ENCODE peak calls at places on chromosome 3, in six cellular contexts. E is IMR-90, F is mesendoderm, O is H9, A is H1, B is mesenchymal stem cell. H is an unnamed sample.

GRCh38 chr3:48275292-48276027 is 34.6 kb downstream of the ZNF589 start:
- DNase-seq in E (no peak), O (no peak), A (no peak), B (peak; percentile 9), F (no peak), H (no peak)

GRCh38 chr3:7978104-7978457 is 523.5 kb upstream of the LMCD1 start:
- DNase-seq in F (no peak), A (no peak), O (no peak), E (no peak), B (no peak), H (peak; percentile 64)

GRCh38 chr3:114649331-114649730 is 355.5 kb downstream of the TIGIT start:
- DNase-seq in A (no peak), E (peak; percentile 54), F (peak; percentile 44), O (no peak), B (peak; percentile 26), H (no peak)

GRCh38 chr3:20057612-20058180 is 17.4 kb downstream of the KAT2B start:
- DNase-seq in A (no peak), F (no peak), B (no peak), E (no peak), O (no peak), H (no peak)

GRCh38 chr3:187963677-187964385 is 190.1 kb upstream of the LPP start:
- DNase-seq in B (no peak), A (no peak), F (no peak), E (no peak), O (no peak), H (no peak)

GRCh38 chr3:107987036-107987557 is 103.7 kb downstream of the CD47 start:
- DNase-seq in O (no peak), B (peak; percentile 95), A (no peak), F (no peak), E (peak; percentile 98), H (no peak)

GRCh38 chr3:188349276-188349962 is 195.5 kb downstream of the LPP start:
- DNase-seq in A (no peak), B (peak; percentile 33), O (peak; percentile 55), F (peak; percentile 52), E (no peak), H (no peak)

GRCh38 chr3:184332370-184333090 is 4.9 kb upstream of the FAM131A start:
- DNase-seq in B (peak; percentile 89), O (no peak), E (peak; percentile 95), F (peak; percentile 71), A (no peak), H (no peak)

GRCh38 chr3:185361920-185362319 is 1.0 kb upstream of the MAP3K13 start:
- DNase-seq in F (no peak), A (no peak), B (peak; percentile 70), O (no peak), E (peak; percentile 51), H (no peak)

GRCh38 chr3:156551261-156551660 is 3.7 kb downstream of the SSR3 start:
- DNase-seq in F (peak; percentile 5), A (no peak), O (no peak), E (peak; percentile 69), B (peak; percentile 66), H (no peak)

GRCh38 chr3:47315069-47315647 is 32.4 kb downstream of the KLHL18 start:
- DNase-seq in A (no peak), F (peak; percentile 10), E (peak; percentile 7), B (peak; percentile 20), O (no peak), H (no peak)

GRCh38 chr3:97495896-97496295 is 268.7 kb upstream of the ARL6 start:
- DNase-seq in F (no peak), B (no peak), O (no peak), E (no peak), A (no peak), H (no peak)

GRCh38 chr3:39208463-39209055 is 16.2 kb upstream of the XIRP1 start:
- DNase-seq in F (peak; percentile 86), A (no peak), B (peak; percentile 66), O (peak; percentile 77), E (peak; percentile 56), H (peak; percentile 14)

GRCh38 chr3:69292185-69292584 is 93.7 kb downstream of the FRMD4B start:
- DNase-seq in E (no peak), F (peak; percentile 62), B (no peak), O (no peak), A (no peak), H (no peak)

GRCh38 chr3:139868773-139869172 is 66.2 kb upstream of the CLSTN2 start:
- DNase-seq in O (no peak), B (no peak), A (no peak), E (no peak), F (no peak), H (no peak)

GRCh38 chr3:52456169-52456799 is 880 bp downstream of the NISCH start:
- DNase-seq in F (peak; percentile 51), A (no peak), B (peak; percentile 47), O (peak; percentile 45), E (peak; percentile 20), H (no peak)
- H4K8ac ChIP-seq in F (no peak overlapping the region), A (peak overlapping the region; percentile 57), B (peak overlapping the region; percentile 70), O (no peak overlapping the region), E (peak overlapping the region; percentile 11), H (no peak overlapping the region)

GRCh38 chr3:196499807-196500524 is 3.6 kb downstream of the RNF168 start:
- DNase-seq in O (no peak), E (no peak), B (no peak), A (no peak), F (peak; percentile 27), H (no peak)

GRCh38 chr3:196501316-196502064 is 2.1 kb downstream of the RNF168 start:
- DNase-seq in A (no peak), E (peak; percentile 53), B (peak; percentile 71), F (peak; percentile 59), O (no peak), H (no peak)

GRCh38 chr3:196506687-196507086 is 3.1 kb upstream of the RNF168 start:
- DNase-seq in A (no peak), E (no peak), B (no peak), O (no peak), F (peak; percentile 18), H (no peak)

GRCh38 chr3:196502775-196503181 is 790 bp downstream of the RNF168 start:
- DNase-seq in B (peak; percentile 89), O (no peak), A (no peak), E (peak; percentile 92), F (no peak), H (peak; percentile 30)

DNA sequence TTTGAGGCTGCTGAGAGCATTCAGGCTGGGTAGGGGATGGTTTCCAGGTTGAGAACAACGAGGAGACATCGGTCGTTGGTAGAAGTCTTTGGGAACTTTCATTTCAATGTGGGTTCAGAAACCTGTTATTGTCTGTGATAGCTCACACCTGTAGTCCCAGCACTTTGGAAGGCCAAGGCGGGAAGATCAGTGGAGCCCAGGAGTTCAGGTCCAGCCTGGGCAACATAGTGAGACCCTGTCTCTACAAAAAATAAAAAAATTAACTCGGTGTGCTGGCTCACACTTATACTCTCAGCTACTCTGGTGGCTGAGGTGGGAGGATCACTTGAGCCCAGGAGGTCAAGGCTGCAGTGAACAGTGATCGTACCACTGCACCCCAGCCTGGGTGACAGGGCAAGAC is 988 bp upstream of the RNF168 start:
- DNase-seq in O (no peak), E (no peak), A (no peak), B (no peak), F (no peak), H (no peak)
- H3K4me2 ChIP-seq in O (no peak overlapping the region), E (no peak overlapping the region), A (peak overlapping the region; percentile 89), B (no peak overlapping the region), F (no peak overlapping the region), H (no peak overlapping the region)

DNA sequence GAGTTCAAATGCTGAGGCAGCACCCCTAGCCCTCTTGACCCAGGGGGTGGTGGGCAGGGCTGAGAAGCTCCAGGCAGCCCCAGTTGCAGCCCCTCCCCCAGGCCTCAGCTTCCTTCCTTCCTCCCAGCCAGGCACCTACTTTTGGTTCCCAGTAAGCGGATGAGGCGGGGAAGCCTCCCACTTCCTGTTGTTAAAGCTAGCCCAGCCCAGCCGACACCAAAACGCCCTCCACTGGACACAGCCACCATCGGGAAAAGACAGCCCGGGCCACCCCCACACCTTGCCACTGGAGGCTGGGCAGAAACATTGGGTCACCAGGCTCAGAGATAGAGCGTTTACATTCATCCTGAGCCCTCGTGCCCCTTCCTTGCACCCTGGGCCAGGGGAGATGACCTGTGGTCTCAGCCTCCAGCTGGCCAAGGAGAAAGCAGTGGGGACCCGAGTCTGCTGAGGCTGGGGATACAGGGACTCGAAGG is 3.5 kb downstream of the DUSP7 start:
- DNase-seq in F (peak; percentile 91), O (peak; percentile 87), B (peak; percentile 86), A (no peak), E (peak; percentile 77), H (no peak)
- H4K8ac ChIP-seq in F (no peak overlapping the region), O (no peak overlapping the region), B (peak overlapping the region; percentile 98), A (no peak overlapping the region), E (peak overlapping the region; percentile 88), H (no peak overlapping the region)

GRCh38 chr3:105860649-105861048 is 8.2 kb downstream of the CBLB start:
- DNase-seq in F (no peak), O (no peak), A (no peak), B (peak; percentile 33), E (no peak), H (no peak)
- H3K4me2 ChIP-seq in F (no peak overlapping the region), O (no peak overlapping the region), A (no peak overlapping the region), B (no peak overlapping the region), E (no peak overlapping the region), H (no peak overlapping the region)

DNA sequence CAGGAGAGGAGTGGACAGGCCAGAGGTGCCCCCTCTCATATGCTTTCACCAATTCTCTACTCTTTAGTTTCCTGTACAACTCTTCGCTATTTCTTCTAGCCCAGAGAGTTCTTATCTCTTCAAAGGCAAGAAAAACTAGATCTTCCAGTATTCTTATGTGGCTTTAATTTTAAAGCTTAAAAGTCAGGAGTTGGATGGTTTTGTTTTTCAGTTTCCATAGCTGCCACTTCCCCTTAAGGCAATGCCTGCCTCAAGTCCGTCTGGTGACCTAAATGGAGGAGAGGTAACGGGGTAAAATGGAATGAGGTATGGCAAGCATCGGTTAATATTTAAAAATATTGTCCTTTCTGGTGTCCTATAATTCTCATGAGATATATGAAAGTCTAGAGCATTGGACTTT is 11.4 kb upstream of the VGLL3 start:
- DNase-seq in B (no peak), F (no peak), A (no peak), O (no peak), E (no peak), H (no peak)
- H4K8ac ChIP-seq in B (no peak overlapping the region), F (no peak overlapping the region), A (no peak overlapping the region), O (no peak overlapping the region), E (no peak overlapping the region), H (no peak overlapping the region)

DNA sequence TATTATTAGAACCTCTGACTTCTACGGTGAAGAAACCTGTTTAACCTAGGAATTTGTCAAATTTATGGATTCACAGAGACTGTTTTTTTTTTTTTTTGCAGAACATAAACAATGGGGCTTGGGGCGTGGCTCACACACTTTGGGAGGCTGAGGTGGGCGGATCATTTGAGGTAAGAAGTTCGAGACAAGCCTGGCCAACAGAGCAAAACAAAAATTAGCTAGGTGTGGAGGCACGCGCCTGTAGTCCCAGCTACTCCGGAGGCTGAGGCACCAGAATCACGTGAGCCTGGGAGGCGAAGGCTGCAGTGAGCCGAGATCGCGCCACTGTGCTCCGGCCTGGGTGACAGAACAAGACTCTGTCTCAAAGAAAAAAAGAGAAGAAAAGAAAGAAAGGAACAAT is 3.0 kb downstream of the ZBTB11 start:
- DNase-seq in B (no peak), A (no peak), O (no peak), E (no peak), F (no peak), H (no peak)
- H3K4me2 ChIP-seq in B (no peak overlapping the region), A (no peak overlapping the region), O (no peak overlapping the region), E (no peak overlapping the region), F (no peak overlapping the region), H (no peak overlapping the region)

GRCh38 chr3:123693584-123693983 is 108.7 kb upstream of the HACD2 start:
- DNase-seq in F (no peak), O (no peak), E (no peak), A (no peak), B (no peak), H (no peak)
- H4K8ac ChIP-seq in F (no peak overlapping the region), O (no peak overlapping the region), E (peak overlapping the region; percentile 67), A (no peak overlapping the region), B (peak overlapping the region; percentile 33), H (no peak overlapping the region)

H was measured in neuronal stem cell.